ENCODE peak calls at places on chromosomes 16 and 17, in five cellular contexts. L is MM.1S; M is neuronal stem cell; Y is stimulated activated CD4-positive, alpha-beta T cell treated with anti-CD3 and anti-CD28 coated beads, Interleukin-1b, Interleukin-23, amount 100 ng/mL, for 24 hours; J is GM04504. Z is an unnamed sample.

GRCh38 chr16:65547799-65548446 is 426.1 kb upstream of the CDH11 start:
- DNase-seq in J (peak; percentile 76), Y (no peak), M (peak; percentile 9), L (no peak), Z (no peak)

GRCh38 chr17:9645858-9646555 is 690 bp downstream of the USP43 start:
- DNase-seq in L (no peak), M (peak; percentile 27), Y (no peak), J (no peak), Z (no peak)

GRCh38 chr16:69709456-69710084 is 16.8 kb downstream of the NQO1 start:
- DNase-seq in M (peak; percentile 44), L (peak; percentile 67), Y (no peak), J (no peak), Z (peak; percentile 15)

GRCh38 chr16:80656161-80656560 is 115.4 kb downstream of the DYNLRB2 start:
- DNase-seq in J (no peak), M (no peak), L (no peak), Y (no peak), Z (no peak)

GRCh38 chr16:559021-559380 is 1.2 kb upstream of the PRR35 start:
- DNase-seq in L (no peak), Y (no peak), J (no peak), M (no peak), Z (no peak)

GRCh38 chr17:3594056-3594810 is 15.0 kb downstream of the TRPV1 start:
- DNase-seq in M (no peak), L (no peak), Y (no peak), J (peak; percentile 61), Z (no peak)

GRCh38 chr17:41421116-41421515 is 3.3 kb downstream of the KRT37 start:
- DNase-seq in M (no peak), L (no peak), J (no peak), Y (no peak), Z (no peak)

GRCh38 chr17:7445011-7445927 is at the start of gene CHRNB1:
- DNase-seq in J (no peak), Y (no peak), L (no peak), M (peak; percentile 85), Z (no peak)

GRCh38 chr17:42405076-42405475 is 16.8 kb upstream of the STAT3 start:
- DNase-seq in L (no peak), J (no peak), M (no peak), Y (no peak), Z (no peak)

GRCh38 chr16:87472935-87473334 is 19.9 kb downstream of the ZCCHC14 start:
- DNase-seq in J (no peak), L (no peak), Y (no peak), M (no peak), Z (no peak)

GRCh38 chr16:24689128-24689527 is 40.3 kb upstream of the TNRC6A start:
- DNase-seq in J (peak; percentile 48), Y (no peak), L (no peak), M (no peak), Z (no peak)

Z was measured in effector memory CD8-positive, alpha-beta T cell.